ENCODE peak calls at places on chromosomes 3 and 15, in five cellular contexts. U is neural progenitor cell, E is endothelial cell, C is choroid plexus epithelial cell, I is neural crest cell. B is an unnamed sample.

GRCh38 chr15:56963719-56964118 is 45.3 kb downstream of the TCF12 start:
- DNase-seq in E (no peak), U (no peak), C (peak), I (no peak), B (no peak)

GRCh38 chr3:94028093-94028837 is at the start of gene STX19:
- DNase-seq in C (no peak), U (no peak), E (no peak), I (no peak), B (no peak)

GRCh38 chr3:25493786-25494185 is 65.7 kb downstream of the RARB start:
- DNase-seq in C (peak), I (no peak), E (no peak), U (no peak), B (no peak)

GRCh38 chr3:168885028-168885427 is 778.5 kb downstream of the MECOM start:
- DNase-seq in I (no peak), C (peak), U (no peak), E (no peak), B (no peak)

GRCh38 chr3:149554826-149555225 is 80.3 kb downstream of the TM4SF4 start:
- DNase-seq in U (no peak), E (no peak), I (no peak), C (peak), B (no peak)

GRCh38 chr15:39801641-39802309 is 19.1 kb upstream of the FSIP1 start:
- DNase-seq in C (peak), I (no peak), E (peak), U (peak), B (no peak)

GRCh38 chr3:187169231-187169960 is 27.9 kb upstream of the RTP1 start:
- DNase-seq in I (no peak), C (peak), E (no peak), U (no peak), B (no peak)

GRCh38 chr15:95120595-95120994 is 889.2 kb downstream of the MCTP2 start:
- DNase-seq in C (no peak), U (no peak), E (no peak), I (no peak), B (no peak)

GRCh38 chr3:159711560-159712333 is 276.9 kb upstream of the IL12A start:
- DNase-seq in U (peak), E (peak), I (no peak), C (peak), B (no peak)

GRCh38 chr15:69749797-69750196 is 297.2 kb downstream of the RPLP1 start:
- DNase-seq in I (no peak), U (no peak), E (no peak), C (no peak), B (no peak)

GRCh38 chr3:49135499-49135898 is 2.6 kb upstream of the LAMB2 start:
- DNase-seq in I (no peak), C (no peak), U (no peak), E (no peak), B (no peak)

GRCh38 chr3:46559030-46559704 is 6.9 kb downstream of the LRRC2 start:
- DNase-seq in U (no peak), C (no peak), I (no peak), E (no peak), B (no peak)

GRCh38 chr3:110623571-110623970 is 448.0 kb upstream of the NECTIN3 start:
- DNase-seq in U (no peak), E (no peak), I (no peak), C (peak), B (no peak)

GRCh38 chr3:172065967-172066762 is 26.8 kb downstream of the FNDC3B start:
- DNase-seq in E (no peak), I (no peak), U (no peak), C (peak), B (no peak)

GRCh38 chr3:159273608-159274007 is 471.8 kb downstream of the MFSD1 start:
- DNase-seq in C (peak), I (peak), E (peak), U (peak), B (no peak)

GRCh38 chr15:64634576-64635485 is 140.6 kb downstream of the RBPMS2 start:
- DNase-seq in I (peak), E (peak), U (peak), C (no peak), B (no peak)

GRCh38 chr3:186141776-186142175 is 32.9 kb upstream of the ETV5 start:
- DNase-seq in U (no peak), C (no peak), I (no peak), E (no peak), B (no peak)

DNA sequence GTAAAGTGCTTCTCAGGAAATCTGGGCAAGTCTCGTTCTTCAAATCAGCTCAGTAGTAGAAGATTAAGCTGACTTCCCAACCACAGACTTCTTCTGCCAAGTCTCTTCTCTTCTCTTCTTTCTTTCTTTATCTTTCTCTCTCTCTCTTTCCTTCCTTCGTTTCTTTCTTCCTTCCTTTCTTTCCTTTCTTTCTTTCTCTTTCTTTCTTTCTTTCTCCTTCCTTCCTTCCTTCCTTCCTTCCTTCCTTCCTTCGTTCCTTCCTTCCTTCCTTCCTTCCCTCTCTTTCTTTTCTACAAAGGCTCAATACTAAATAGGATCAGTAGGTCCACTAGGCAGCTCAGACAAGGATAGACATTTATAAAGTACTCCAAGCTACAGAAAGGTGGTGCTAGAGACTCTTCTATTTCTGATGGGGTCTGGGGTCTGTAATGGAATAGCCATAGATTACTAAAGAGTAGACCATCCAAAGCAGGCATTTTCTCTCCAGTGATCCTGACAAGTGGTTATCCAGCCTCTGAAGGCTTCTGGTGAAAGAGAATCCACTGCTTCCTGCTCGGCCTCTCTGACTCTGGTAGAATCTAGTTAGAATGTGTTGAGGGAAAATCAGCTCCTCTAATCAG is 100.8 kb downstream of the TPRG1 start:
- DNase-seq in C (peak), E (peak), I (no peak), U (peak), B (no peak)
- TF ChIP-seq CTCF in C (peak), E (peak), I (peak), U (peak), B (no peak)

GRCh38 chr3:134974621-134975020 is 179.6 kb downstream of the EPHB1 start:
- DNase-seq in U (no peak), E (peak), C (no peak), I (no peak), B (no peak)

GRCh38 chr3:134972836-134973455 is 177.9 kb downstream of the EPHB1 start:
- DNase-seq in C (no peak), U (no peak), E (no peak), I (no peak), B (no peak)

GRCh38 chr3:134976948-134977347 is 181.9 kb downstream of the EPHB1 start:
- DNase-seq in C (no peak), E (no peak), I (no peak), U (no peak), B (no peak)

GRCh38 chr3:134978658-134979057 is 183.6 kb downstream of the EPHB1 start:
- DNase-seq in U (no peak), E (no peak), C (no peak), I (no peak), B (no peak)
- TF ChIP-seq CTCF in U (no peak), E (no peak), C (no peak), I (no peak), B (no peak)

GRCh38 chr3:61828880-61829279 is 267.5 kb downstream of the PTPRG start:
- DNase-seq in U (no peak), I (no peak), C (no peak), E (no peak), B (no peak)
- TF ChIP-seq CTCF in U (no peak), I (no peak), C (no peak), E (no peak), B (no peak)

GRCh38 chr3:8301977-8302589 is 199.5 kb upstream of the LMCD1 start:
- DNase-seq in C (peak), U (peak), E (no peak), I (peak), B (no peak)
- TF ChIP-seq CTCF in C (peak), U (peak), E (peak), I (peak), B (no peak)

GRCh38 chr3:79488407-79488806 is 279.4 kb downstream of the ROBO1 start:
- DNase-seq in U (no peak), C (no peak), I (no peak), E (no peak), B (no peak)
- TF ChIP-seq CTCF in U (no peak), C (no peak), I (no peak), E (no peak), B (no peak)

GRCh38 chr3:123458255-123458654 is 9.4 kb upstream of the ADCY5 start:
- DNase-seq in E (no peak), I (no peak), C (no peak), U (no peak), B (no peak)

GRCh38 chr3:123457841-123458240 is 9.0 kb upstream of the ADCY5 start:
- DNase-seq in C (no peak), U (no peak), I (no peak), E (no peak), B (no peak)

GRCh38 chr3:123464211-123464610 is 15.3 kb upstream of the ADCY5 start:
- DNase-seq in I (no peak), U (no peak), C (no peak), E (no peak), B (no peak)

GRCh38 chr3:123459867-123460266 is 11.0 kb upstream of the ADCY5 start:
- DNase-seq in I (no peak), E (no peak), U (peak), C (no peak), B (no peak)
- TF ChIP-seq CTCF in I (no peak), E (no peak), U (no peak), C (no peak), B (no peak)

DNA sequence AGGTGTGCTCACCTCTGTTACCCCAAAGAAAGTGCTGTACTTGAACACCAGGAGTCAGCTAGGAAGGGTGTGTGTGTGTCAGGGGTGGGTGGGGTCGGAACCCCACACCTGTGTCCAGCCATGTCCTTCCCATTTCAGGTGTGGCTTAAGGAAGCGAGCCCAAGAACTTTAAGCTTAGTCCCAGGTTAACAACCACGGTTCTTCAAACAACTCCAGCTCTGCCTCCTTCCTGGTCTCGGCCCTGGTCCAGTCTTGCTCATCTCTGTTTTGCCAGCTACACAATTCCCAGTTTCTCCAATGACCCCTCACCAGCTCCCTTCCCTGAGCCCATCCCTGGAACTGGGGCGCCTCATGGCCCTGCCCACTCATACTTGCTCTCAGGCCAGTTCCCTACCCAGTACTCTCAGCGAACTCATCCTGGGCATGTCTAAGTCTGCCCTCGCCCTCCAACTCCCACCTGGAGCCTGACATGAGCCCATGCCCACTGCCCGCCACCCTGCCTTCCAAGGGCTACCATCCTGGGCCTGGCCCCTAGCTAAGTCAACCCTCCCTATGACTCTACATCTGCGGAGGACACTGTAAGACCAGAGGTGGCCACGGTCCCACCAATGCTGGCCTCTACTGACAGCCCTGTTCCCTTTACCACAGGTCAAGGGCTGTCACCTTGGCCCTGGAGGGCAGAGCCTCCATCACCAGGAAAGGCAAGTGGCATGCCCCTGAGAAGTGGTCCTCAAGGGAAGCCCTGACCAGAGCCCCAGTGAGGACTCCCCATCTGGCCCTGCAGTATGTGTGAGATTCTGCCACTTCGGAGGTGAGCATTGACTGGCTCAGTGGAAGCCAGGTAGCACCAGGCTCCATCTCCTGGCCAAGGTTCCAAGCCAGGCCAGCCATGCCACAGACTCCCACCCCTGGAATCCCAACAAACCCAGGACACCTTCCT is 9.2 kb downstream of the POC1A start:
- DNase-seq in C (no peak), U (no peak), E (no peak), I (no peak), B (no peak)
- TF ChIP-seq CTCF in C (no peak), U (no peak), E (no peak), I (no peak), B (no peak)

GRCh38 chr15:58241872-58242271 is 103.7 kb downstream of the AQP9 start:
- DNase-seq in I (no peak), U (no peak), E (no peak), C (peak), B (no peak)
- TF ChIP-seq CTCF in I (no peak), U (no peak), E (no peak), C (peak), B (no peak)

GRCh38 chr15:99486371-99487336 is 79.1 kb upstream of the MEF2A start:
- DNase-seq in I (no peak), E (peak), U (peak), C (no peak), B (no peak)
- TF ChIP-seq CTCF in I (no peak), E (no peak), U (no peak), C (no peak), B (no peak)

B was measured in omental fat pad.